ENCODE peak calls at places on chromosomes 1 and 21, in four cellular contexts. X is stimulated activated CD4-positive, alpha-beta T cell treated with anti-CD3 and anti-CD28 coated beads, Interleukin-1b, Interleukin-23, amount 100 ng/mL, for 48 hours; F is K562; Y is fibroblast of lung. M is an unnamed sample.

GRCh38 chr1:147509786-147510360 is 31.4 kb upstream of the BCL9 start:
- DNase-seq in Y (no peak), F (no peak), X (no peak), M (no peak)

GRCh38 chr21:39852021-39852721 is 15.1 kb upstream of the PCP4 start:
- DNase-seq in Y (no peak), X (no peak), F (no peak), M (peak; percentile 75)

GRCh38 chr1:27542463-27543273 is 52.7 kb upstream of the WASF2 start:
- DNase-seq in X (peak; percentile 66), F (peak; percentile 100), Y (peak; percentile 80), M (no peak)

GRCh38 chr1:201072149-201072548 is 40.1 kb downstream of the CACNA1S start:
- DNase-seq in X (no peak), Y (peak; percentile 48), F (no peak), M (no peak)

GRCh38 chr1:15328785-15329480 is 80.8 kb upstream of the EFHD2 start:
- DNase-seq in F (peak; percentile 66), Y (peak; percentile 85), X (no peak), M (no peak)

GRCh38 chr21:45417256-45417950 is 12.4 kb downstream of the COL18A1 start:
- DNase-seq in F (no peak), X (no peak), Y (peak; percentile 44), M (no peak)

GRCh38 chr1:64472805-64473204 is 2.9 kb downstream of the CACHD1 start:
- DNase-seq in Y (no peak), X (no peak), F (no peak), M (peak; percentile 85)

GRCh38 chr1:101236546-101237228 is at the start of gene S1PR1:
- DNase-seq in Y (peak; percentile 63), X (peak; percentile 83), F (no peak), M (peak; percentile 46)

GRCh38 chr1:17566892-17567291 is 27.4 kb downstream of the ARHGEF10L start:
- DNase-seq in F (no peak), X (no peak), Y (no peak), M (no peak)

M was measured in NCI-H345.